ENCODE peak calls at places on chromosomes 7 and 10, in seven cellular contexts. G is fibroblast of the aortic adventitia; C is fibroblast of pulmonary artery; Y is CD4-positive, alpha-beta T cell; X is AG04450; J is lower leg skin; H is neural crest cell. W is an unnamed sample.

GRCh38 chr10:6499974-6500373 is 80.1 kb downstream of the PRKCQ start:
- DNase-seq in J (no peak), X (no peak), H (no peak), C (no peak), G (no peak), Y (no peak), W (no peak)

GRCh38 chr10:113527181-113527580 is 25.7 kb upstream of the HABP2 start:
- DNase-seq in Y (no peak), J (no peak), G (no peak), H (no peak), X (no peak), C (peak), W (no peak)

GRCh38 chr7:92250603-92251002 is 4.8 kb downstream of the ANKIB1 start:
- DNase-seq in J (no peak), X (no peak), H (no peak), C (no peak), Y (no peak), G (no peak), W (no peak)

GRCh38 chr7:48083114-48083830 is 5.8 kb upstream of the UPP1 start:
- DNase-seq in H (no peak), Y (no peak), C (peak), J (no peak), X (peak), G (peak), W (no peak)

GRCh38 chr7:34143397-34143796 is 238.1 kb downstream of the BMPER start:
- DNase-seq in H (no peak), G (peak), C (peak), X (no peak), Y (no peak), J (no peak), W (no peak)

GRCh38 chr7:34653787-34654186 is 4.2 kb upstream of the NPSR1 start:
- DNase-seq in H (no peak), X (no peak), J (no peak), C (no peak), G (no peak), Y (no peak), W (no peak)

GRCh38 chr10:47371629-47372485 is 12.2 kb downstream of the ZNF488 start:
- DNase-seq in C (no peak), X (no peak), G (no peak), Y (no peak), J (peak), H (no peak), W (no peak)

GRCh38 chr7:41825927-41826480 is 123.1 kb upstream of the INHBA start:
- DNase-seq in Y (no peak), C (peak), G (peak), H (no peak), J (no peak), X (no peak), W (no peak)

GRCh38 chr7:124671976-124672375 is 93.6 kb downstream of the GPR37 start:
- DNase-seq in J (no peak), Y (no peak), G (no peak), H (no peak), X (no peak), C (no peak), W (no peak)

DNA sequence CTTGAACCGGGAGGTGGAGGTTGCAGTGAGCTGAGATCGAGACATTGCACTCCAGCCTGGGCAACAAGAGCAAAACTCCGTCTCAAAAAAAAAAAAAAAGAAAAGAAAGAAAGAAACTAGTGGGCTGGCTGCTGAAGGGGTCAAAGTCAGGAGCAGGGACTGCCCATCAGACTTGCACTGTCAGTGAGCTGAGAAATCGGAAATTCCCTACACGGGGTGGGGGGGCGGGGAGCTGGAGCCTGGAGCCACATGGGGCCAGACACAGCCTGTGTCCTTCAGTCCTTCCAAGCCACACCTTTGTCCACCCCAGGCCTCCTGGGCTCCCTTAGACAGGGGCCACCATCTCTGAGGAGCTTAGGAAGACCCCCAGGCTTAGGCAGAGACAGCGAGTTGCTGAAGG is 34.5 kb downstream of the SRRM3 start:
- DNase-seq in Y (no peak), X (no peak), H (no peak), C (no peak), J (no peak), G (no peak), W (no peak)
- TF ChIP-seq CTCF in Y (no peak), X (no peak), H (no peak), C (no peak), J (no peak), G (no peak), W (no peak)

GRCh38 chr10:127196227-127196954 is at the start of gene INSYN2A:
- DNase-seq in G (peak), C (peak), X (no peak), H (peak), Y (no peak), J (no peak), W (peak)

GRCh38 chr10:127196955-127197432 is 603 bp upstream of the INSYN2A start:
- DNase-seq in Y (no peak), C (no peak), G (no peak), H (no peak), X (no peak), J (no peak), W (no peak)

GRCh38 chr10:127198721-127199120 is 2.3 kb upstream of the INSYN2A start:
- DNase-seq in G (no peak), J (no peak), H (no peak), X (no peak), Y (no peak), C (no peak), W (no peak)

GRCh38 chr10:127200646-127201045 is 4.3 kb upstream of the INSYN2A start:
- DNase-seq in X (no peak), G (no peak), J (no peak), H (no peak), Y (no peak), C (no peak), W (no peak)

DNA sequence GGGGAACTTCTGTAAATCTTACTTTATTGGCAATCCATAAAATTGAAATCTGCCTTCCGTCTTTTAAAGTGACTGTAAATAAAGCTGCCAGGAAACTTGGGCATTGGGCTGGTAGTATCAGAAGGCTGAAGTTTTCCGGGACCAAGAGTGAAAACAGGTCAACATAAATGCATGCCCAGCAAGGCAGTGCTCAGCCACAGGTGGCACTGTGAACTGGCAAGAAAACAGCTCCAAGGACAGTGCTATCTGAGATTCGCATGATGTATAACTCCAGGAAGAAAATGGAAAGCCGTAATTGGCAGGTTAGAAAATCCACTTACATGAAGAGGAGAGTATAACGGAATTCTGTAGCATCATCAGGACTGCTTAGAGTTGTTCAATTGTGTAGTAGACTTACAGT is 1.9 kb upstream of the INSYN2A start:
- DNase-seq in G (no peak), Y (no peak), H (no peak), J (no peak), C (no peak), X (no peak), W (no peak)
- TF ChIP-seq CTCF in G (no peak), Y (no peak), H (no peak), J (no peak), C (peak), X (no peak), W (no peak)

GRCh38 chr10:118775478-118775877 is 20.7 kb upstream of the CACUL1 start:
- DNase-seq in G (no peak), J (no peak), X (no peak), C (peak), H (no peak), Y (no peak), W (no peak)
- TF ChIP-seq CTCF in G (peak), J (no peak), X (no peak), C (peak), H (peak), Y (no peak), W (no peak)

GRCh38 chr7:43729214-43729923 is at the start of gene COA1:
- DNase-seq in G (peak), J (peak), X (peak), Y (peak), C (peak), H (peak), W (peak)
- TF ChIP-seq CTCF in G (peak), J (no peak), X (peak), Y (no peak), C (peak), H (peak), W (no peak)

DNA sequence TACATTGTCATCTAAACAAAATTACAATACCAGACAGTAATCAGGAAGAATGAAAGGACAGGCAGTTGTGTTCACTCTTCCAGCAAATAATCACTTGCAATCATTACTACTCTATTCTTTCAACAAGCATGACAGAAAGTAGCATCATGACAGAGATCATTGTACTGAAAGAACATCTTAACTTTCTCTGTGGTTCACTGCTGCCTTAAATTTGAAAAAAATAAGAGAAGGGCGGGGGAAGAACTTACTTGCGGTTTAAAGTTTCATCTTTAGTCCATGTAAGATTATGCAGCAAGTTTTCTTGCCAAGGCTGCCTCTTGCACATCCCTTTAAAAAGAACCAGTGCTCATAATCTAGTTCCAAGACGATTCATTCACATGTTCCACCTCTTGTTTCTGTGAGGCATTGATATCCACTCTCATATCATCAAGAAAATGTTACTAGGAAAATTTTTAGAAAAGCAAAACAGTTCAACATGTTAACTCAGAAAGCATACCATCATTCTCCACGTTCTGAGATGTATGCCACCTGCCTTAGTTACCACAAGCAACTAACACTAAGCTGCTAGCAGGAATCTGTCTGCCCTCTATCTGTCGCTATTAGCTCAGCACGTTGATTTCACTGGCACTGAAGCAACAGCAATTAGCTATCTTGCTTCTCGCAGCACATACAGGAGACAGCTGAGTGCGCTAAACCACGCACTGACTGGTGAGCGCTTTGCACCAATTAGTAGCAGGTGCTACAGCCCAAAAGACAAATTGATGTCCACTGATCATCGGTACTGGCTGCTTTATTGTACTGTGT is at the start of gene PCDH15:
- DNase-seq in C (peak), Y (no peak), H (peak), J (no peak), X (no peak), G (no peak), W (peak)
- TF ChIP-seq CTCF in C (peak), Y (no peak), H (peak), J (no peak), X (peak), G (no peak), W (peak)

W was measured in Calu3.